ENCODE peak calls at places on chromosomes 12 and 14, in seven cellular contexts. H, P, L, Y, Z, R and O are unnamed samples.

GRCh38 chr12:72432037-72432604 is 160.0 kb downstream of the TRHDE start:
- DNase-seq in H (no peak), P (no peak), L (no peak), Y (no peak), Z (no peak), R (no peak), O (no peak)

GRCh38 chr12:67879937-67880336 is 109.3 kb upstream of the IFNG-AS1 start:
- DNase-seq in H (no peak), P (no peak), L (no peak), Y (no peak), Z (no peak), R (no peak), O (no peak)

GRCh38 chr14:104894331-104895206 is 29.5 kb downstream of the CEP170B start:
- DNase-seq in H (no peak), P (peak; percentile 59), L (no peak), Y (no peak), Z (no peak), R (no peak), O (no peak)

GRCh38 chr14:36805116-36805515 is 143.5 kb downstream of the PAX9 start:
- DNase-seq in H (no peak), P (no peak), L (no peak), Y (peak; percentile 71), Z (no peak), R (no peak), O (no peak)

GRCh38 chr14:72254940-72255472 is 322.8 kb downstream of the RGS6 start:
- DNase-seq in H (no peak), P (no peak), L (no peak), Y (no peak), Z (no peak), R (no peak), O (no peak)

GRCh38 chr12:60112778-60113177 is 516.9 kb downstream of the SLC16A7 start:
- DNase-seq in H (no peak), P (no peak), L (no peak), Y (no peak), Z (no peak), R (no peak), O (no peak)

GRCh38 chr12:54019924-54020586 is 8.2 kb upstream of the HOXC6 start:
- DNase-seq in H (no peak), P (no peak), L (peak; percentile 44), Y (peak; percentile 59), Z (no peak), R (no peak), O (no peak)

GRCh38 chr14:34646570-34647255 is 16.8 kb upstream of the SNX6 start:
- DNase-seq in H (no peak), P (no peak), L (no peak), Y (no peak), Z (no peak), R (no peak), O (no peak)

GRCh38 chr14:66099451-66099850 is 386.7 kb upstream of the CCDC196 start:
- DNase-seq in H (no peak), P (no peak), L (no peak), Y (no peak), Z (no peak), R (no peak), O (no peak)

GRCh38 chr14:88029500-88029899 is 24.6 kb downstream of the GPR65 start:
- DNase-seq in H (no peak), P (no peak), L (no peak), Y (no peak), Z (no peak), R (no peak), O (no peak)

GRCh38 chr12:53973093-53974042 is at the start of gene HOXC11:
- DNase-seq in H (no peak), P (no peak), L (no peak), Y (peak; percentile 22), Z (no peak), R (no peak), O (no peak)

GRCh38 chr12:71892059-71892458 is 46.6 kb upstream of the TPH2 start:
- DNase-seq in H (no peak), P (no peak), L (no peak), Y (no peak), Z (no peak), R (no peak), O (no peak)

GRCh38 chr12:102344691-102345090 is 135.7 kb downstream of the IGF1 start:
- DNase-seq in H (no peak), P (no peak), L (no peak), Y (no peak), Z (no peak), R (no peak), O (no peak)

GRCh38 chr12:12992418-12993175 is 7.5 kb downstream of the HEBP1 start:
- DNase-seq in H (no peak), P (peak; percentile 87), L (peak; percentile 91), Y (peak; percentile 46), Z (no peak), R (peak; percentile 17), O (no peak)

GRCh38 chr14:60563113-60563512 is 54.2 kb downstream of the SIX6 start:
- DNase-seq in H (no peak), P (no peak), L (no peak), Y (no peak), Z (no peak), R (no peak), O (no peak)

GRCh38 chr14:60561845-60562746 is 53.1 kb downstream of the SIX6 start:
- DNase-seq in H (peak; percentile 19), P (peak; percentile 67), L (peak; percentile 22), Y (peak; percentile 36), Z (peak; percentile 81), R (peak; percentile 61), O (no peak)

GRCh38 chr14:60565211-60565610 is 56.3 kb downstream of the SIX6 start:
- DNase-seq in H (no peak), P (no peak), L (no peak), Y (no peak), Z (no peak), R (no peak), O (no peak)
- H3K4me1 ChIP-seq in H (peaks cover 5% of the 10 kb centered on the region), P (peaks cover 5% of the 10 kb centered on the region), L (no peaks in the 10 kb centered on the region), Y (peaks cover 6% of the 10 kb centered on the region), Z (no peaks in the 10 kb centered on the region), R (no peaks in the 10 kb centered on the region), O (no peaks in the 10 kb centered on the region)

GRCh38 chr12:124440031-124440626 is 127.3 kb downstream of the NCOR2 start:
- DNase-seq in H (no peak), P (no peak), L (no peak), Y (no peak), Z (no peak), R (no peak), O (no peak)

GRCh38 chr12:124442772-124443445 is 124.5 kb downstream of the NCOR2 start:
- DNase-seq in H (no peak), P (no peak), L (no peak), Y (no peak), Z (no peak), R (no peak), O (no peak)

GRCh38 chr12:124442281-124442680 is 125.1 kb downstream of the NCOR2 start:
- DNase-seq in H (no peak), P (no peak), L (no peak), Y (no peak), Z (no peak), R (no peak), O (no peak)

GRCh38 chr12:124440841-124441381 is 126.5 kb downstream of the NCOR2 start:
- DNase-seq in H (no peak), P (no peak), L (no peak), Y (no peak), Z (no peak), R (no peak), O (no peak)

GRCh38 chr12:124441443-124442190 is 125.8 kb downstream of the NCOR2 start:
- DNase-seq in H (no peak), P (no peak), L (no peak), Y (no peak), Z (no peak), R (peak; percentile 14), O (no peak)
- TF ChIP-seq POLR2A in H (no peak), P (no peak), L (no peak), Y (no peak), Z (no peak), R (no peak), O (no peak)

DNA sequence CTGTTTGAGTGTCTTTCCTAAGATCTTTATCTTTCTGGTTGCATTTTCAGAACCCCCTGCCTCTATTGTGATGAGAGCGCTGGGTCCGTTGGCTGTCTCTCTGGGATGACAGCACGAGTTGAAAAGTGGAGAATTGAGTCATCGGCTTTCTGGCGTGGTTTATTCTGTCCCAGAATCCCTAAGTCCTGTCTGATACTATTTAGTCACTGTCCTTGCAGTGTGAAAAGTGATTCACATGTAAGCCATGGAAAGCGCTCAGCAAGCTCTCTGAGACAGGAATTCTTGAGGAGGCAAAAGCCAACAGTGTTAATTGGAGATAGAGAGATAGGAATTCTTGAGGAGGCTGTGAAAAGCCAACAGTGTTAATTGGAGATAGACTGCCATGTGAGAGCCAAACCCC is 121.7 kb downstream of the CHST11 start:
- DNase-seq in H (no peak), P (no peak), L (peak; percentile 72), Y (no peak), Z (no peak), R (peak; percentile 70), O (no peak)
- H3K4me1 ChIP-seq in H (peaks cover 60% of the 10 kb centered on the region), P (no peaks in the 10 kb centered on the region), L (no peaks in the 10 kb centered on the region), Y (peaks cover 13% of the 10 kb centered on the region), Z (peaks cover 4% of the 10 kb centered on the region), R (peaks cover 11% of the 10 kb centered on the region), O (peaks cover 4% of the 10 kb centered on the region)

GRCh38 chr12:56311003-56311402 is 4.8 kb downstream of the CNPY2 start:
- DNase-seq in H (no peak), P (no peak), L (no peak), Y (no peak), Z (no peak), R (no peak), O (no peak)

GRCh38 chr12:56321027-56321426 is 5.2 kb upstream of the CNPY2 start:
- DNase-seq in H (no peak), P (no peak), L (peak; percentile 86), Y (no peak), Z (no peak), R (no peak), O (no peak)

GRCh38 chr12:56315256-56315625 is 547 bp downstream of the CNPY2 start:
- DNase-seq in H (no peak), P (no peak), L (no peak), Y (no peak), Z (no peak), R (peak; percentile 35), O (no peak)

GRCh38 chr12:56317675-56318074 is 1.9 kb upstream of the CNPY2 start:
- DNase-seq in H (no peak), P (no peak), L (no peak), Y (no peak), Z (no peak), R (peak; percentile 34), O (no peak)

DNA sequence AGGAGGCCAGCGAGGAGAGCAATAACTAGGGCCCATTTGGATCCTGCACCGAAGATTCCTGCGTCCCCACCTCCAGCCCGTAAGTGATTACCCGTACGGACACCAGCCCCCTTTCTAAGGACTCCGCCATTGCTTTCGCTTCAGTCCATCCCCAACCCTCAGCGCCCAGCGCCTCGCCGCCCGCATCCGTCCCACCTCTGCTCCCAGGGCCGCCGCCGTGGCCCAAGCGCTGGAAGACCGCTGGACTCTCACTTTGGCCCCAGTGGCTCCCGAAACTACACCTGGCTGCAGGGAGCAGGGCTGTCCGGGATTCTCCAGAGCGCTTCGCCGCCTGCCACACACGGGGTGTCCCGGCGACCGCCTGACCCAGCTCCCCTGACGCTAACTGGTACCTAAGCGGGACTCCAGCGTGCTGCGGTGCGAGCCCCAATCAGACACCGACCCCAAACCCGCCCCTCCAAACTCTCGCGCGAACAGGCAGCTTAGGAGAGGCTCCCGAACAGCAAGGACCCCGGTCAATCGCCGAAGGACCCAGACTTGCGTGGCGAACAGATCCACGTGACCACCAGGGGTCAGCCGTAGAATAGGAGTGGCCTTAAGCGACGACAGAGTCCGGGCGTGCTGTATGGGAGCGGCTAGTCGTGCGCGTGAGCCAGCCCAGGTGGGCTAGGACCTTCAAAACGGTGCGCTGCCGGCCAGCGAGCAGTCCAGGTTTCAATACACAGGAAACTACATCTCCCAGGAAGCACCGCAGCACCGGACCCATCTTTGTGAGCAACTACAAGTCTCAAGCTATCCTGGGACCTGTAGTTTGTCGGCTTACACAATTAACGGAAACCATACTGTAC is at the start of gene CNPY2:
- DNase-seq in H (peak; percentile 97), P (peak; percentile 98), L (peak; percentile 98), Y (peak; percentile 97), Z (peak; percentile 99), R (peak; percentile 98), O (peak; percentile 95)
- TF ChIP-seq POLR2A in H (peak; percentile 97), P (peak; percentile 67), L (peak; percentile 90), Y (peak; percentile 80), Z (peak; percentile 45), R (peak; percentile 88), O (no peak)